ENCODE peak calls at places on chromosomes 11 and 22, in six cellular contexts. One of them, this sample, is unnamed.

GRCh38 chr22:26285632-26286031 is 116.4 kb downstream of the SEZ6L start:
- DNase-seq in mesendoderm: no peak
- DNase-seq in IMR-90: no peak
- DNase-seq in H1: no peak
- DNase-seq in neuronal stem cell: no peak
- DNase-seq in trophoblast cell: no peak
- DNase-seq in this sample: no peak

GRCh38 chr11:27395556-27396258 is 32.7 kb upstream of the CCDC34 start:
- DNase-seq in mesendoderm: peak; percentile 72
- DNase-seq in IMR-90: peak; percentile 76
- DNase-seq in H1: no peak
- DNase-seq in neuronal stem cell: no peak
- DNase-seq in trophoblast cell: peak; percentile 62
- DNase-seq in this sample: peak; percentile 78

GRCh38 chr22:38841635-38842034 is 2.2 kb downstream of the NPTXR start:
- DNase-seq in mesendoderm: no peak
- DNase-seq in IMR-90: no peak
- DNase-seq in H1: no peak
- DNase-seq in neuronal stem cell: no peak
- DNase-seq in trophoblast cell: no peak
- DNase-seq in this sample: no peak

GRCh38 chr22:32850591-32851517 is 49.3 kb downstream of the TIMP3 start:
- DNase-seq in mesendoderm: no peak
- DNase-seq in IMR-90: no peak
- DNase-seq in H1: no peak
- DNase-seq in neuronal stem cell: no peak
- DNase-seq in trophoblast cell: peak; percentile 84
- DNase-seq in this sample: peak; percentile 32

GRCh38 chr22:47100646-47101045 is 338.2 kb downstream of the TBC1D22A start:
- DNase-seq in mesendoderm: no peak
- DNase-seq in IMR-90: no peak
- DNase-seq in H1: no peak
- DNase-seq in neuronal stem cell: no peak
- DNase-seq in trophoblast cell: no peak
- DNase-seq in this sample: no peak

GRCh38 chr11:88494857-88495256 is 157.3 kb upstream of the CTSC start:
- DNase-seq in mesendoderm: peak; percentile 20
- DNase-seq in IMR-90: no peak
- DNase-seq in H1: no peak
- DNase-seq in neuronal stem cell: no peak
- DNase-seq in trophoblast cell: no peak
- DNase-seq in this sample: no peak

GRCh38 chr11:63478896-63479295 is 12.1 kb downstream of the PLAAT5 start:
- DNase-seq in mesendoderm: peak; percentile 89
- DNase-seq in IMR-90: peak; percentile 75
- DNase-seq in H1: peak; percentile 60
- DNase-seq in neuronal stem cell: peak; percentile 49
- DNase-seq in trophoblast cell: peak; percentile 32
- DNase-seq in this sample: peak; percentile 82

GRCh38 chr22:45290410-45290936 is 5.7 kb downstream of the UPK3A start:
- DNase-seq in mesendoderm: peak; percentile 65
- DNase-seq in IMR-90: peak; percentile 83
- DNase-seq in H1: no peak
- DNase-seq in neuronal stem cell: no peak
- DNase-seq in trophoblast cell: peak; percentile 27
- DNase-seq in this sample: peak; percentile 83

GRCh38 chr22:22506736-22507135 is 1.8 kb downstream of the ZNF280B start:
- DNase-seq in mesendoderm: no peak
- DNase-seq in IMR-90: no peak
- DNase-seq in H1: no peak
- DNase-seq in neuronal stem cell: no peak
- DNase-seq in trophoblast cell: no peak
- DNase-seq in this sample: no peak

GRCh38 chr11:7549681-7550080 is 35.9 kb downstream of the PPFIBP2 start:
- DNase-seq in mesendoderm: no peak
- DNase-seq in IMR-90: no peak
- DNase-seq in H1: no peak
- DNase-seq in neuronal stem cell: no peak
- DNase-seq in trophoblast cell: no peak
- DNase-seq in this sample: no peak

GRCh38 chr11:117830072-117830471 is 5.5 kb upstream of the FXYD2 start:
- DNase-seq in mesendoderm: no peak
- DNase-seq in IMR-90: no peak
- DNase-seq in H1: no peak
- DNase-seq in neuronal stem cell: no peak
- DNase-seq in trophoblast cell: no peak
- DNase-seq in this sample: no peak

GRCh38 chr11:91761406-91762027 is 463.1 kb upstream of the FAT3 start:
- DNase-seq in mesendoderm: no peak
- DNase-seq in IMR-90: no peak
- DNase-seq in H1: no peak
- DNase-seq in neuronal stem cell: no peak
- DNase-seq in trophoblast cell: no peak
- DNase-seq in this sample: no peak

GRCh38 chr11:134654161-134654915 is 242.3 kb upstream of the B3GAT1 start:
- DNase-seq in mesendoderm: no peak
- DNase-seq in IMR-90: no peak
- DNase-seq in H1: peak; percentile 35
- DNase-seq in neuronal stem cell: no peak
- DNase-seq in trophoblast cell: peak; percentile 77
- DNase-seq in this sample: no peak

GRCh38 chr11:5891216-5891800 is 1.7 kb upstream of the OR52E5 start:
- DNase-seq in mesendoderm: peak; percentile 25
- DNase-seq in IMR-90: peak; percentile 6
- DNase-seq in H1: no peak
- DNase-seq in neuronal stem cell: no peak
- DNase-seq in trophoblast cell: no peak
- DNase-seq in this sample: peak; percentile 9

GRCh38 chr11:22539851-22540376 is 85.7 kb downstream of the FANCF start:
- DNase-seq in mesendoderm: peak; percentile 32
- DNase-seq in IMR-90: peak; percentile 28
- DNase-seq in H1: no peak
- DNase-seq in neuronal stem cell: peak; percentile 4
- DNase-seq in trophoblast cell: no peak
- DNase-seq in this sample: peak; percentile 18

GRCh38 chr11:78930810-78931209 is 356.1 kb upstream of the NARS2 start:
- DNase-seq in mesendoderm: no peak
- DNase-seq in IMR-90: no peak
- DNase-seq in H1: no peak
- DNase-seq in neuronal stem cell: no peak
- DNase-seq in trophoblast cell: no peak
- DNase-seq in this sample: no peak

GRCh38 chr11:113519989-113520613 is 44.9 kb upstream of the DRD2 start:
- DNase-seq in mesendoderm: no peak
- DNase-seq in IMR-90: no peak
- DNase-seq in H1: no peak
- DNase-seq in neuronal stem cell: no peak
- DNase-seq in trophoblast cell: no peak
- DNase-seq in this sample: no peak

GRCh38 chr11:31417816-31418215 is 48.2 kb downstream of the DNAJC24 start:
- DNase-seq in mesendoderm: no peak
- DNase-seq in IMR-90: no peak
- DNase-seq in H1: no peak
- DNase-seq in neuronal stem cell: no peak
- DNase-seq in trophoblast cell: no peak
- DNase-seq in this sample: no peak

GRCh38 chr11:112082729-112083128 is 3.8 kb downstream of the TIMM8B start:
- DNase-seq in mesendoderm: no peak
- DNase-seq in IMR-90: peak; percentile 76
- DNase-seq in H1: no peak
- DNase-seq in neuronal stem cell: no peak
- DNase-seq in trophoblast cell: no peak
- DNase-seq in this sample: peak; percentile 95

GRCh38 chr22:20414059-20414440 is 20.1 kb downstream of the ZNF74 start:
- DNase-seq in mesendoderm: no peak
- DNase-seq in IMR-90: no peak
- DNase-seq in H1: no peak
- DNase-seq in neuronal stem cell: no peak
- DNase-seq in trophoblast cell: no peak
- DNase-seq in this sample: no peak

GRCh38 chr22:37187891-37188761 is at the start of gene C1QTNF6:
- DNase-seq in mesendoderm: peak; percentile 95
- DNase-seq in IMR-90: peak; percentile 35
- DNase-seq in H1: peak; percentile 78
- DNase-seq in neuronal stem cell: peak; percentile 64
- DNase-seq in trophoblast cell: peak; percentile 91
- DNase-seq in this sample: peak; percentile 75

GRCh38 chr22:32577591-32577990 is 103.0 kb downstream of the FBXO7 start:
- DNase-seq in mesendoderm: no peak
- DNase-seq in IMR-90: no peak
- DNase-seq in H1: no peak
- DNase-seq in neuronal stem cell: no peak
- DNase-seq in trophoblast cell: no peak
- DNase-seq in this sample: no peak

DNA sequence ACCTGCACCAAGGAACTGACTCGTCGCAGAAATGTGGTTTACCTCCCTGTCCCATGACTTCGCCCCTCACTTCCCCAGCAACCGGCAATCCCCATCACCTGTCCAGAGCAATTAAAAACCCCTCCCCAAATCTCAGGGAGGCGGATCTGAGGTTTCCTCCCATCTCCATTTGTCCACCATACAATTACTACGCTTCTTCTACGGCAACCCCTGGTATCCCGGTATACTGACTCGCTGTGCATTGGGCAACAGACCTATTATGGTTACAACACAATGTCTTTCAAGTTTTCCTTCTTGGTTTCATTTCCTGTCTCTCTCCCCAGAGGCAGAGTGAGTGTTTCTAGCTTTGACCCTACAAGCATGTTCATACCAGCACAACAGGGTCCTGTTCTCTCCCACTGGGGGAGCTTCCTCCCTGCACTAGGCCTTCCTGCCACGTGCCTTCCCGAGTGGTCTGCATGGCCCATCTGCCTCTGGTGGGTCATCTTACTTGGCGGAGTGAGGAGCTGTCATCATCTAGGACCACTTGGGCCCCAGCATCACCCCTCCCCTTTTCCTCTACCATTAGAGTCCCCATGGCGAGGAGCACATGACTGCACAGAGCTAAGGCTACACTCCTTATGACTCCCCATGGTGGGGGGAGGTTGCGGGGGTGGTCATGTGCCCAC is 30.3 kb upstream of the NAP1L4 start:
- DNase-seq in mesendoderm: peak; percentile 27
- DNase-seq in IMR-90: peak; percentile 73
- DNase-seq in H1: no peak
- DNase-seq in neuronal stem cell: no peak
- DNase-seq in trophoblast cell: peak; percentile 63
- DNase-seq in this sample: peak; percentile 83
- H3K4me2 ChIP-seq in mesendoderm: no peak overlapping the region
- H3K4me2 ChIP-seq in IMR-90: no peak overlapping the region
- H3K4me2 ChIP-seq in H1: no peak overlapping the region
- H3K4me2 ChIP-seq in neuronal stem cell: no peak overlapping the region
- H3K4me2 ChIP-seq in trophoblast cell: no peak overlapping the region
- H3K4me2 ChIP-seq in this sample: no peak overlapping the region

GRCh38 chr22:28884754-28885375 is 1.5 kb downstream of the ZNRF3 start:
- DNase-seq in mesendoderm: peak; percentile 63
- DNase-seq in IMR-90: no peak
- DNase-seq in H1: no peak
- DNase-seq in neuronal stem cell: no peak
- DNase-seq in trophoblast cell: no peak
- DNase-seq in this sample: peak; percentile 3

GRCh38 chr22:28883657-28883916 is 215 bp downstream of the ZNRF3 start:
- DNase-seq in mesendoderm: no peak
- DNase-seq in IMR-90: no peak
- DNase-seq in H1: no peak
- DNase-seq in neuronal stem cell: no peak
- DNase-seq in trophoblast cell: no peak
- DNase-seq in this sample: no peak

GRCh38 chr22:28883917-28884753 is 763 bp downstream of the ZNRF3 start:
- DNase-seq in mesendoderm: peak; percentile 77
- DNase-seq in IMR-90: peak; percentile 44
- DNase-seq in H1: peak; percentile 79
- DNase-seq in neuronal stem cell: peak; percentile 21
- DNase-seq in trophoblast cell: peak; percentile 26
- DNase-seq in this sample: peak; percentile 43

GRCh38 chr22:28882878-28883656 is at the start of gene ZNRF3:
- DNase-seq in mesendoderm: peak; percentile 94
- DNase-seq in IMR-90: peak; percentile 91
- DNase-seq in H1: peak; percentile 99
- DNase-seq in neuronal stem cell: peak; percentile 92
- DNase-seq in trophoblast cell: peak; percentile 85
- DNase-seq in this sample: peak; percentile 91

GRCh38 chr22:28882545-28882877 is 861 bp upstream of the ZNRF3 start:
- DNase-seq in mesendoderm: no peak
- DNase-seq in IMR-90: no peak
- DNase-seq in H1: no peak
- DNase-seq in neuronal stem cell: no peak
- DNase-seq in trophoblast cell: no peak
- DNase-seq in this sample: peak; percentile 44
- H3K18ac ChIP-seq in mesendoderm: no peak overlapping the region
- H3K18ac ChIP-seq in IMR-90: no peak overlapping the region
- H3K18ac ChIP-seq in H1: peak overlapping the region; percentile 79
- H3K18ac ChIP-seq in neuronal stem cell: peak overlapping the region; percentile 93
- H3K18ac ChIP-seq in trophoblast cell: no peak overlapping the region
- H3K18ac ChIP-seq in this sample: peak overlapping the region; percentile 37

GRCh38 chr22:27801197-27801615 is 350 bp downstream of the MN1 start:
- DNase-seq in mesendoderm: peak; percentile 62
- DNase-seq in IMR-90: peak; percentile 41
- DNase-seq in H1: peak; percentile 81
- DNase-seq in neuronal stem cell: peak; percentile 57
- DNase-seq in trophoblast cell: no peak
- DNase-seq in this sample: peak; percentile 58
- H3K4me3 ChIP-seq in mesendoderm: peak overlapping the region; percentile 65
- H3K4me3 ChIP-seq in IMR-90: peak overlapping the region; percentile 98
- H3K4me3 ChIP-seq in H1: peak overlapping the region; percentile 55
- H3K4me3 ChIP-seq in neuronal stem cell: peak overlapping the region; percentile 95
- H3K4me3 ChIP-seq in trophoblast cell: peak overlapping the region; percentile 72
- H3K4me3 ChIP-seq in this sample: peak overlapping the region; percentile 82

GRCh38 chr11:10432971-10433370 is 22.1 kb upstream of the AMPD3 start:
- DNase-seq in mesendoderm: no peak
- DNase-seq in IMR-90: no peak
- DNase-seq in H1: no peak
- DNase-seq in neuronal stem cell: no peak
- DNase-seq in trophoblast cell: no peak
- DNase-seq in this sample: no peak

GRCh38 chr11:10436733-10437132 is 18.3 kb upstream of the AMPD3 start:
- DNase-seq in mesendoderm: no peak
- DNase-seq in IMR-90: no peak
- DNase-seq in H1: no peak
- DNase-seq in neuronal stem cell: no peak
- DNase-seq in trophoblast cell: no peak
- DNase-seq in this sample: no peak

GRCh38 chr11:10439924-10440323 is 15.1 kb upstream of the AMPD3 start:
- DNase-seq in mesendoderm: no peak
- DNase-seq in IMR-90: no peak
- DNase-seq in H1: no peak
- DNase-seq in neuronal stem cell: no peak
- DNase-seq in trophoblast cell: no peak
- DNase-seq in this sample: no peak

GRCh38 chr11:10438451-10438850 is 16.6 kb upstream of the AMPD3 start:
- DNase-seq in mesendoderm: peak; percentile 31
- DNase-seq in IMR-90: peak; percentile 65
- DNase-seq in H1: no peak
- DNase-seq in neuronal stem cell: no peak
- DNase-seq in trophoblast cell: no peak
- DNase-seq in this sample: no peak

DNA sequence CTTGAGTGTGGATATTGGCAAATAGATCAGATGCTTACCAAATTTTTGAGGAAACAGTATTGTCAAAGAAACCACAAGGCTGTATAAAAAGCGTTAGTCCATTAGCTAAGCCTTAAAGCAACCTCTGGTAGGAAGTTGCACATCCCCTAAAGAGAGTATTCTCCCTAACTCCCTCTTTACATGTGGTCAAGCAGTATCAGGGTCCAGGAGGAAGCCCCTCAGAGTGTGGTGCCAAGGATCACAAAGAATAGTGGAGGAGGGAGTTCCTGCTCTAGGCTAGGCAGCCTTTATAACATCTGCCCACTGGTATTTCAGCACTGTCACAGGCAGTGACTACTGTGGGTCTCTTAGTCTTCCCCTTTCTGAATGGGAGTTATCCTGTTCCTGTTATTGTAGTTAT is 18.8 kb upstream of the AMPD3 start:
- DNase-seq in mesendoderm: no peak
- DNase-seq in IMR-90: no peak
- DNase-seq in H1: no peak
- DNase-seq in neuronal stem cell: no peak
- DNase-seq in trophoblast cell: no peak
- DNase-seq in this sample: no peak
- H3K4me2 ChIP-seq in mesendoderm: no peak overlapping the region
- H3K4me2 ChIP-seq in IMR-90: no peak overlapping the region
- H3K4me2 ChIP-seq in H1: no peak overlapping the region
- H3K4me2 ChIP-seq in neuronal stem cell: no peak overlapping the region
- H3K4me2 ChIP-seq in trophoblast cell: no peak overlapping the region
- H3K4me2 ChIP-seq in this sample: no peak overlapping the region

This sample was measured in mesenchymal stem cell.